ENCODE peak calls at places on chromosome 9, in four cellular contexts. X, Q, N and D are unnamed samples.

GRCh38 chr9:128420651-128421473 is at the start of gene CERCAM:
- DNase-seq in Q (peak; percentile 76), X (peak; percentile 59), N (no peak), D (no peak)

GRCh38 chr9:123773783-123774182 is 156.1 kb downstream of the DENND1A start:
- DNase-seq in N (no peak), X (no peak), Q (no peak), D (no peak)

GRCh38 chr9:108322326-108323098 is 533.3 kb downstream of the ACTL7B start:
- DNase-seq in Q (no peak), N (no peak), X (no peak), D (no peak)

GRCh38 chr9:70262384-70262783 is 3.6 kb downstream of the SMC5 start:
- DNase-seq in Q (no peak), X (no peak), N (no peak), D (no peak)

GRCh38 chr9:129606161-129607025 is 14.5 kb downstream of the C9orf50 start:
- DNase-seq in N (no peak), Q (no peak), X (no peak), D (no peak)

GRCh38 chr9:30243467-30243866 is 2141.0 kb upstream of the ACO1 start:
- DNase-seq in Q (no peak), X (no peak), N (no peak), D (no peak)

GRCh38 chr9:120256146-120256545 is 323.8 kb downstream of the CDK5RAP2 start:
- DNase-seq in Q (no peak), N (no peak), X (no peak), D (no peak)

GRCh38 chr9:21017092-21017491 is 14.3 kb downstream of the HACD4 start:
- DNase-seq in X (no peak), N (no peak), Q (no peak), D (peak; percentile 85)

GRCh38 chr9:76646249-76646648 is 118.0 kb upstream of the PCA3 start:
- DNase-seq in X (no peak), N (no peak), Q (no peak), D (no peak)

GRCh38 chr9:115261656-115262081 is 143.7 kb upstream of the TNC start:
- DNase-seq in N (no peak), Q (no peak), X (no peak), D (peak; percentile 74)

GRCh38 chr9:128065907-128066712 is 1.0 kb downstream of the NAIF1 start:
- DNase-seq in N (no peak), Q (peak; percentile 82), X (no peak), D (no peak)

DNA sequence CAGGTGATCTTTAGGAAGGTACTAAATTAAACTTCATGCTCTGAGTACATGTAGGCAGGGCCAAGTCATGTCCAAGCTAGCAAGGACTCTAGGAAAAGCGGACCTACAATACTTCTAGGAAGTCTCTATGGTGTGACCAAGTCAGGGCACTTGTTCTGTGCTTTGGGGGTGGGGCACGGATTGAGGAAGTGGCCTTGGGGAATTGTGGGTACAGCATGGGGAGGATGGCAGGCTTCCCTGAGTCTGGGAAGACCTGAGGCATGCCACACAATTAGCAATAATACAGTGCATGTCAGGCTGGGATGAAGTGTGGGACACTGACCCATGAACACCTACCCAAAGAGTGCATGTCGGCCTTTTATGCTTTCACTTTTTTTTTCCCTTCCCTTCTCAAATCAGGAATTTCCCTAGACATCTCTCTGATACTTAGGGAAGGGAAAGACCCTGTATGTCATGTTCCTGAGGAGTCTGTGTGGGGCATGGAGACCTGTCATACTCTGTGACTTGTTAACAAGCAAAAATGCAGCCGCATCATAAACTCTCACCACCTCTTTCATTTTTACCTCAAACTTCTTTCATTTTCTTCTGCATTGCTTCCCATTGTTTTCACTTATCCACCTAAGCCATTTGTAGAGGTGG is 146.4 kb downstream of the PALM2AKAP2 start:
- DNase-seq in X (peak; percentile 55), N (no peak), Q (no peak), D (no peak)
- TF ChIP-seq CTCF in X (no peak), N (no peak), Q (no peak), D (no peak)

GRCh38 chr9:136260521-136260920 is 14.9 kb upstream of the QSOX2 start:
- DNase-seq in Q (no peak), X (no peak), N (no peak), D (no peak)
- H3K4me1 ChIP-seq in Q (peaks cover 8% of the 10 kb centered on the region), X (no peaks in the 10 kb centered on the region), N (no peaks in the 10 kb centered on the region), D (no peaks in the 10 kb centered on the region)

DNA sequence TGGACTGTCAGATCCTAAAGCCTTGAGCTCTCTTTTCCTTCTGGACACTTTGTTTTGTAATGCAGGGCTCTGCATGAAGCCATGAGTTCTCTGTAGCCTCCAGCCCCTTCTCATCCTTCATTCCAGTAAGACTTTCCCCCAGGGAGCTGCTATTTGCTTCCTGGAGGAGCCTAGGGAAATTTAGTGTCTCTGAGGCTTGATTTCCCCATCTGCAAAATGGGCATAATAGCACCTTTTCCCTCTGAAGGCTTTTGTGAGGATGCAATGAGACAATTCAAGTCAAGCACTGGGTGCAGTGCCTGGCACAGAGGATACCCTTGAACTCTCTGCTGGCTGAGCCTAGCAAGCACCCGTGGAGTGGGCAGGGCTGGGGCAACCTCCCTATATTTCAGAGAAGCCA is 14.5 kb upstream of the DAB2IP start:
- DNase-seq in X (no peak), Q (no peak), N (no peak), D (no peak)
- H3K27ac ChIP-seq in X (no peak overlapping the region), Q (no peak overlapping the region), N (no peak overlapping the region), D (no peak overlapping the region)

GRCh38 chr9:74609671-74610416 is 112.7 kb downstream of the RORB start:
- DNase-seq in N (no peak), Q (no peak), X (no peak), D (no peak)
- TF ChIP-seq CTCF in N (peak; percentile 37), Q (no peak), X (no peak), D (no peak)